ENCODE peak calls at places on chromosomes 2 and 18, in five cellular contexts. One of them, this sample, is unnamed.

GRCh38 chr2:494853-495252 is 182.4 kb downstream of the TMEM18 start:
- DNase-seq in heart right ventricle: no peak
- DNase-seq in stomach: no peak
- DNase-seq in GM10248: no peak
- DNase-seq in body of pancreas: no peak
- DNase-seq in this sample: no peak

GRCh38 chr2:11802782-11803191 is 56.4 kb downstream of the LPIN1 start:
- DNase-seq in heart right ventricle: no peak
- DNase-seq in body of pancreas: no peak
- DNase-seq in stomach: no peak
- DNase-seq in GM10248: no peak
- DNase-seq in this sample: no peak

GRCh38 chr2:69013123-69013836 is at the start of gene ANTXR1:
- DNase-seq in stomach: peak; percentile 34
- DNase-seq in GM10248: peak; percentile 29
- DNase-seq in heart right ventricle: peak; percentile 36
- DNase-seq in body of pancreas: peak; percentile 19
- DNase-seq in this sample: peak; percentile 9

GRCh38 chr18:35776481-35776880 is 194.9 kb downstream of the GALNT1 start:
- DNase-seq in body of pancreas: no peak
- DNase-seq in stomach: no peak
- DNase-seq in GM10248: no peak
- DNase-seq in heart right ventricle: no peak
- DNase-seq in this sample: no peak

GRCh38 chr2:219184116-219184515 is 6.0 kb downstream of the RETREG2 start:
- DNase-seq in stomach: no peak
- DNase-seq in body of pancreas: peak; percentile 1
- DNase-seq in GM10248: no peak
- DNase-seq in heart right ventricle: no peak
- DNase-seq in this sample: no peak

GRCh38 chr2:213806125-213806726 is 522.0 kb downstream of the SPAG16 start:
- DNase-seq in heart right ventricle: no peak
- DNase-seq in stomach: no peak
- DNase-seq in body of pancreas: no peak
- DNase-seq in GM10248: no peak
- DNase-seq in this sample: no peak

GRCh38 chr2:10355471-10356458 is 53.1 kb downstream of the HPCAL1 start:
- DNase-seq in heart right ventricle: no peak
- DNase-seq in GM10248: no peak
- DNase-seq in body of pancreas: peak; percentile 67
- DNase-seq in stomach: no peak
- DNase-seq in this sample: peak; percentile 64

GRCh38 chr2:218375212-218375611 is 6.9 kb upstream of the SLC11A1 start:
- DNase-seq in stomach: no peak
- DNase-seq in body of pancreas: no peak
- DNase-seq in GM10248: no peak
- DNase-seq in heart right ventricle: no peak
- DNase-seq in this sample: no peak

GRCh38 chr2:121479882-121480522 is 50.7 kb upstream of the RNU4ATAC start:
- DNase-seq in heart right ventricle: no peak
- DNase-seq in GM10248: no peak
- DNase-seq in stomach: peak; percentile 67
- DNase-seq in body of pancreas: peak; percentile 77
- DNase-seq in this sample: peak; percentile 59

GRCh38 chr2:240453461-240454030 is 18.1 kb downstream of the GPC1 start:
- DNase-seq in heart right ventricle: peak; percentile 19
- DNase-seq in stomach: no peak
- DNase-seq in body of pancreas: no peak
- DNase-seq in GM10248: no peak
- DNase-seq in this sample: no peak

GRCh38 chr18:12991839-12992216 is 666 bp downstream of the CEP192 start:
- DNase-seq in body of pancreas: no peak
- DNase-seq in stomach: no peak
- DNase-seq in GM10248: no peak
- DNase-seq in heart right ventricle: no peak
- DNase-seq in this sample: no peak

GRCh38 chr2:105769504-105769903 is 24.8 kb downstream of the NCK2 start:
- DNase-seq in GM10248: no peak
- DNase-seq in stomach: no peak
- DNase-seq in body of pancreas: no peak
- DNase-seq in heart right ventricle: no peak
- DNase-seq in this sample: no peak

GRCh38 chr18:7658701-7659100 is 91.6 kb downstream of the PTPRM start:
- DNase-seq in stomach: no peak
- DNase-seq in heart right ventricle: no peak
- DNase-seq in body of pancreas: no peak
- DNase-seq in GM10248: no peak
- DNase-seq in this sample: no peak

GRCh38 chr2:102895386-102895785 is 133.6 kb downstream of the TMEM182 start:
- DNase-seq in heart right ventricle: no peak
- DNase-seq in GM10248: no peak
- DNase-seq in body of pancreas: no peak
- DNase-seq in stomach: no peak
- DNase-seq in this sample: no peak

GRCh38 chr2:231489990-231490389 is 25.7 kb upstream of the NCL start:
- DNase-seq in stomach: peak; percentile 30
- DNase-seq in heart right ventricle: no peak
- DNase-seq in GM10248: no peak
- DNase-seq in body of pancreas: no peak
- DNase-seq in this sample: no peak
- TF ChIP-seq CTCF in stomach: no peak
- TF ChIP-seq CTCF in heart right ventricle: peak; percentile 13
- TF ChIP-seq CTCF in GM10248: peak; percentile 17
- TF ChIP-seq CTCF in body of pancreas: no peak
- TF ChIP-seq CTCF in this sample: no peak

GRCh38 chr2:71154279-71154678 is 23.8 kb downstream of the MPHOSPH10 start:
- DNase-seq in stomach: no peak
- DNase-seq in body of pancreas: no peak
- DNase-seq in GM10248: no peak
- DNase-seq in heart right ventricle: no peak
- DNase-seq in this sample: no peak

GRCh38 chr2:71153585-71153984 is 23.2 kb downstream of the MPHOSPH10 start:
- DNase-seq in GM10248: no peak
- DNase-seq in heart right ventricle: no peak
- DNase-seq in body of pancreas: no peak
- DNase-seq in stomach: no peak
- DNase-seq in this sample: no peak

GRCh38 chr2:71150082-71150816 is 19.8 kb downstream of the MPHOSPH10 start:
- DNase-seq in stomach: no peak
- DNase-seq in heart right ventricle: no peak
- DNase-seq in GM10248: no peak
- DNase-seq in body of pancreas: no peak
- DNase-seq in this sample: no peak

GRCh38 chr2:71148506-71149063 is 18.2 kb downstream of the MPHOSPH10 start:
- DNase-seq in GM10248: no peak
- DNase-seq in body of pancreas: no peak
- DNase-seq in stomach: no peak
- DNase-seq in heart right ventricle: no peak
- DNase-seq in this sample: no peak

DNA sequence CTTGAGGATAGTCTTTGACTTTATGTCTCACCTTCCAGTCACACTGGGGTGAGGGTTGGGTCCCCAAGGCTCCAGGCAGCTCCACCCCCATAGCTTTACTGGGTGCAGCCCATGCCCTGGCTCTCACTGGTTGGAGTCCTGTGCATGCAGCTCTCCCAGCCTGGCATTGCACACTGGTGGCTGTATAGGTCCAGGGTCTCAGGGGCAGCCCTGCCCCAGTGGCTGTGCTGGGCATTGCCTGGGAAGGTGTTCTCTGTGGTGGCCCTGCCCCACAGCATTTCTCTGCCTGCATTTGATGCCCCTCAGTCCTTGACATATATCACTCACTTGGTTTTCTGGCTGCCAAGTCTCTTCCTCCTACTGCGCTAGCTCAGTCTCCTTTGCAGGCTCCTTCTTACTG is 21.2 kb downstream of the MPHOSPH10 start:
- DNase-seq in body of pancreas: no peak
- DNase-seq in heart right ventricle: no peak
- DNase-seq in stomach: no peak
- DNase-seq in GM10248: no peak
- DNase-seq in this sample: no peak
- TF ChIP-seq CTCF in body of pancreas: no peak
- TF ChIP-seq CTCF in heart right ventricle: no peak
- TF ChIP-seq CTCF in stomach: no peak
- TF ChIP-seq CTCF in GM10248: no peak
- TF ChIP-seq CTCF in this sample: no peak

GRCh38 chr2:74138952-74139323 is 8.8 kb downstream of the BOLA3 start:
- DNase-seq in body of pancreas: no peak
- DNase-seq in stomach: no peak
- DNase-seq in GM10248: no peak
- DNase-seq in heart right ventricle: no peak
- DNase-seq in this sample: no peak
- TF ChIP-seq CTCF in body of pancreas: no peak
- TF ChIP-seq CTCF in stomach: no peak
- TF ChIP-seq CTCF in GM10248: no peak
- TF ChIP-seq CTCF in heart right ventricle: no peak
- TF ChIP-seq CTCF in this sample: no peak

GRCh38 chr2:46875226-46875899 is 40.2 kb downstream of the MCFD2 start:
- DNase-seq in GM10248: no peak
- DNase-seq in body of pancreas: no peak
- DNase-seq in stomach: no peak
- DNase-seq in heart right ventricle: no peak
- DNase-seq in this sample: no peak

GRCh38 chr2:46877619-46878113 is 37.9 kb downstream of the MCFD2 start:
- DNase-seq in heart right ventricle: no peak
- DNase-seq in stomach: no peak
- DNase-seq in GM10248: no peak
- DNase-seq in body of pancreas: no peak
- DNase-seq in this sample: no peak

GRCh38 chr2:46878886-46879285 is 36.7 kb downstream of the MCFD2 start:
- DNase-seq in body of pancreas: peak; percentile 32
- DNase-seq in stomach: no peak
- DNase-seq in GM10248: no peak
- DNase-seq in heart right ventricle: peak; percentile 78
- DNase-seq in this sample: no peak

GRCh38 chr2:46878240-46878877 is 37.2 kb downstream of the MCFD2 start:
- DNase-seq in GM10248: no peak
- DNase-seq in stomach: no peak
- DNase-seq in body of pancreas: no peak
- DNase-seq in heart right ventricle: no peak
- DNase-seq in this sample: no peak

GRCh38 chr2:46876741-46877384 is 38.7 kb downstream of the MCFD2 start:
- DNase-seq in body of pancreas: peak; percentile 37
- DNase-seq in heart right ventricle: peak; percentile 53
- DNase-seq in GM10248: no peak
- DNase-seq in stomach: peak; percentile 37
- DNase-seq in this sample: peak; percentile 41
- TF ChIP-seq CTCF in body of pancreas: peak; percentile 42
- TF ChIP-seq CTCF in heart right ventricle: peak; percentile 81
- TF ChIP-seq CTCF in GM10248: peak; percentile 3
- TF ChIP-seq CTCF in stomach: peak; percentile 27
- TF ChIP-seq CTCF in this sample: peak; percentile 51

This sample was measured in Calu3.